ENCODE peak calls at places on chromosomes 4 and X, in nine cellular contexts. One of them, this sample, is unnamed.

GRCh38 chr4:99447513-99447912 is 12.4 kb upstream of the ADH7 start:
- DNase-seq in HCT116: no peak
- DNase-seq in A549: no peak
- DNase-seq in GM12878: no peak
- DNase-seq in SK-N-SH: no peak
- DNase-seq in K562: no peak
- DNase-seq in HepG2: no peak
- DNase-seq in H1: no peak
- DNase-seq in endothelial cell of umbilical vein: no peak
- DNase-seq in this sample: no peak

GRCh38 chr4:84482564-84483563 is 16.2 kb downstream of the NKX6-1 start:
- DNase-seq in A549: no peak
- DNase-seq in HepG2: no peak
- DNase-seq in endothelial cell of umbilical vein: no peak
- DNase-seq in GM12878: no peak
- DNase-seq in H1: no peak
- DNase-seq in HCT116: no peak
- DNase-seq in SK-N-SH: peak; percentile 44
- DNase-seq in K562: no peak
- DNase-seq in this sample: no peak

GRCh38 chr4:96833831-96834230 is 993.9 kb downstream of the PDHA2 start:
- DNase-seq in K562: no peak
- DNase-seq in GM12878: no peak
- DNase-seq in endothelial cell of umbilical vein: no peak
- DNase-seq in HepG2: no peak
- DNase-seq in H1: no peak
- DNase-seq in A549: no peak
- DNase-seq in HCT116: no peak
- DNase-seq in SK-N-SH: no peak
- DNase-seq in this sample: no peak

GRCh38 chrX:87805829-87806490 is 288.4 kb downstream of the KLHL4 start:
- DNase-seq in HepG2: no peak
- DNase-seq in SK-N-SH: no peak
- DNase-seq in H1: no peak
- DNase-seq in K562: no peak
- DNase-seq in GM12878: no peak
- DNase-seq in A549: no peak
- DNase-seq in endothelial cell of umbilical vein: peak; percentile 46
- DNase-seq in HCT116: no peak
- DNase-seq in this sample: no peak

GRCh38 chrX:40237745-40238178 is 140.0 kb upstream of the BCOR start:
- DNase-seq in HCT116: no peak
- DNase-seq in SK-N-SH: no peak
- DNase-seq in endothelial cell of umbilical vein: no peak
- DNase-seq in A549: no peak
- DNase-seq in GM12878: no peak
- DNase-seq in K562: no peak
- DNase-seq in HepG2: no peak
- DNase-seq in H1: no peak
- DNase-seq in this sample: no peak

GRCh38 chr4:184972996-184973395 is 45.3 kb upstream of the HELT start:
- DNase-seq in SK-N-SH: no peak
- DNase-seq in HCT116: no peak
- DNase-seq in endothelial cell of umbilical vein: no peak
- DNase-seq in GM12878: no peak
- DNase-seq in HepG2: no peak
- DNase-seq in K562: no peak
- DNase-seq in A549: no peak
- DNase-seq in H1: no peak
- DNase-seq in this sample: no peak

GRCh38 chrX:154748712-154749339 is 2.1 kb downstream of the GAB3 start:
- DNase-seq in GM12878: no peak
- DNase-seq in K562: peak; percentile 85
- DNase-seq in A549: peak; percentile 56
- DNase-seq in HepG2: peak; percentile 32
- DNase-seq in H1: no peak
- DNase-seq in SK-N-SH: peak; percentile 70
- DNase-seq in HCT116: no peak
- DNase-seq in endothelial cell of umbilical vein: peak; percentile 69
- DNase-seq in this sample: peak; percentile 76

GRCh38 chr4:23382880-23383279 is 507.0 kb downstream of the PPARGC1A start:
- DNase-seq in H1: no peak
- DNase-seq in endothelial cell of umbilical vein: no peak
- DNase-seq in A549: peak; percentile 21
- DNase-seq in HepG2: no peak
- DNase-seq in HCT116: no peak
- DNase-seq in K562: no peak
- DNase-seq in SK-N-SH: no peak
- DNase-seq in GM12878: no peak
- DNase-seq in this sample: no peak

GRCh38 chrX:46918434-46918833 is 6.2 kb downstream of the JADE3 start:
- DNase-seq in endothelial cell of umbilical vein: no peak
- DNase-seq in HCT116: no peak
- DNase-seq in K562: no peak
- DNase-seq in SK-N-SH: no peak
- DNase-seq in A549: no peak
- DNase-seq in H1: no peak
- DNase-seq in GM12878: no peak
- DNase-seq in HepG2: peak; percentile 67
- DNase-seq in this sample: peak; percentile 8

GRCh38 chrX:45762699-45763647 is 562.3 kb upstream of the DIPK2B start:
- DNase-seq in K562: no peak
- DNase-seq in SK-N-SH: no peak
- DNase-seq in H1: no peak
- DNase-seq in HepG2: no peak
- DNase-seq in HCT116: no peak
- DNase-seq in endothelial cell of umbilical vein: peak; percentile 44
- DNase-seq in GM12878: peak; percentile 45
- DNase-seq in A549: no peak
- DNase-seq in this sample: peak; percentile 57

GRCh38 chrX:45767021-45767491 is 566.4 kb upstream of the DIPK2B start:
- DNase-seq in GM12878: no peak
- DNase-seq in A549: peak; percentile 30
- DNase-seq in H1: no peak
- DNase-seq in SK-N-SH: no peak
- DNase-seq in K562: no peak
- DNase-seq in HCT116: no peak
- DNase-seq in endothelial cell of umbilical vein: peak; percentile 44
- DNase-seq in HepG2: no peak
- DNase-seq in this sample: peak; percentile 76

GRCh38 chrX:45768666-45769065 is 568.0 kb upstream of the DIPK2B start:
- DNase-seq in H1: no peak
- DNase-seq in endothelial cell of umbilical vein: no peak
- DNase-seq in GM12878: no peak
- DNase-seq in A549: no peak
- DNase-seq in HepG2: no peak
- DNase-seq in SK-N-SH: no peak
- DNase-seq in HCT116: no peak
- DNase-seq in K562: no peak
- DNase-seq in this sample: no peak

GRCh38 chrX:45765281-45765680 is 564.6 kb upstream of the DIPK2B start:
- DNase-seq in endothelial cell of umbilical vein: no peak
- DNase-seq in A549: no peak
- DNase-seq in HepG2: no peak
- DNase-seq in H1: no peak
- DNase-seq in GM12878: no peak
- DNase-seq in K562: no peak
- DNase-seq in SK-N-SH: no peak
- DNase-seq in HCT116: no peak
- DNase-seq in this sample: no peak

GRCh38 chrX:45765726-45766125 is 565.0 kb upstream of the DIPK2B start:
- DNase-seq in HCT116: no peak
- DNase-seq in SK-N-SH: no peak
- DNase-seq in H1: no peak
- DNase-seq in A549: no peak
- DNase-seq in GM12878: no peak
- DNase-seq in HepG2: no peak
- DNase-seq in K562: no peak
- DNase-seq in endothelial cell of umbilical vein: no peak
- DNase-seq in this sample: peak; percentile 35
- H3K4me3 ChIP-seq in HCT116: no peak overlapping the region
- H3K4me3 ChIP-seq in SK-N-SH: peak overlapping the region; percentile 69
- H3K4me3 ChIP-seq in H1: no peak overlapping the region
- H3K4me3 ChIP-seq in A549: no peak overlapping the region
- H3K4me3 ChIP-seq in GM12878: no peak overlapping the region
- H3K4me3 ChIP-seq in HepG2: no peak overlapping the region
- H3K4me3 ChIP-seq in K562: no peak overlapping the region
- H3K4me3 ChIP-seq in endothelial cell of umbilical vein: peak overlapping the region; percentile 93
- H3K4me3 ChIP-seq in this sample: peak overlapping the region; percentile 92

DNA sequence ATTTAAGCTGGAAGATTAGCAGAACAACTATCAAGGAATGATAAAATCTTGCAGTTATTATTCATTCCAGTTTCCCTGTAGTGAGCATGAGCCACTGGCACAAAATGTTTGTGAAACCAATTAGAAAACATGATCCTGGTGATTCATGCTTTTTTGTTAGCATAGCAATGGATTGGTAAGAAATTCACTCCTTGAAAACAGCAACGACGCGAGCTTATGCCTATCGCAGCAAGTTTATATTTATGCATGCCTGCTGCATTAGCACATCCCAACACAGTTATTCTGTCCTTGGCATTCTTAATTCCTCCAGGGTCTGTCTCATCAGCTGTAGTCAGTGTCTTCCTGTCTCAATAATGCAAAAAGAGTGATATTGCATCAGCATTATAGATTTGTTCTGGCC is 975.9 kb downstream of the STIM2 start:
- DNase-seq in HCT116: no peak
- DNase-seq in A549: no peak
- DNase-seq in K562: no peak
- DNase-seq in endothelial cell of umbilical vein: no peak
- DNase-seq in H1: no peak
- DNase-seq in SK-N-SH: no peak
- DNase-seq in GM12878: no peak
- DNase-seq in HepG2: no peak
- DNase-seq in this sample: no peak
- TF ChIP-seq MAX in HCT116: no peak
- TF ChIP-seq MAX in A549: no peak
- TF ChIP-seq MAX in K562: no peak
- TF ChIP-seq MAX in endothelial cell of umbilical vein: no peak
- TF ChIP-seq MAX in H1: no peak
- TF ChIP-seq MAX in SK-N-SH: no peak
- TF ChIP-seq MAX in GM12878: no peak
- TF ChIP-seq MAX in HepG2: no peak
- TF ChIP-seq MAX in this sample: no peak

GRCh38 chrX:48802089-48802812 is 384 bp downstream of the HDAC6 start:
- DNase-seq in K562: peak; percentile 93
- DNase-seq in A549: peak; percentile 91
- DNase-seq in H1: peak; percentile 27
- DNase-seq in SK-N-SH: peak; percentile 72
- DNase-seq in HCT116: peak; percentile 57
- DNase-seq in endothelial cell of umbilical vein: peak; percentile 87
- DNase-seq in HepG2: peak; percentile 85
- DNase-seq in GM12878: peak; percentile 40
- DNase-seq in this sample: peak; percentile 86
- H3K4me3 ChIP-seq in K562: peak overlapping the region; percentile 69
- H3K4me3 ChIP-seq in A549: peak overlapping the region; percentile 54
- H3K4me3 ChIP-seq in H1: peak overlapping the region; percentile 92
- H3K4me3 ChIP-seq in SK-N-SH: peak overlapping the region; percentile 82
- H3K4me3 ChIP-seq in HCT116: peak overlapping the region; percentile 68
- H3K4me3 ChIP-seq in endothelial cell of umbilical vein: peak overlapping the region; percentile 57
- H3K4me3 ChIP-seq in HepG2: peak overlapping the region; percentile 80
- H3K4me3 ChIP-seq in GM12878: peak overlapping the region; percentile 62
- H3K4me3 ChIP-seq in this sample: peak overlapping the region; percentile 72

GRCh38 chr4:123418486-123418931 is 21.9 kb downstream of the SPRY1 start:
- DNase-seq in HCT116: no peak
- DNase-seq in A549: no peak
- DNase-seq in HepG2: peak; percentile 97
- DNase-seq in H1: peak; percentile 73
- DNase-seq in K562: no peak
- DNase-seq in endothelial cell of umbilical vein: peak; percentile 82
- DNase-seq in SK-N-SH: no peak
- DNase-seq in GM12878: no peak
- DNase-seq in this sample: peak; percentile 92
- TF ChIP-seq MAX in HCT116: no peak
- TF ChIP-seq MAX in A549: no peak
- TF ChIP-seq MAX in HepG2: no peak
- TF ChIP-seq MAX in H1: no peak
- TF ChIP-seq MAX in K562: no peak
- TF ChIP-seq MAX in endothelial cell of umbilical vein: no peak
- TF ChIP-seq MAX in SK-N-SH: peak; percentile 34
- TF ChIP-seq MAX in GM12878: no peak
- TF ChIP-seq MAX in this sample: no peak

This sample was measured in NB4.